ENCODE peak calls at places on chromosomes 2 and 18, in eight cellular contexts. B is uterus, H is cardiac muscle cell, Y is AG10803, X is Panc1, U is cardiac fibroblast, A is upper lobe of right lung, J is K562. T is an unnamed sample.

GRCh38 chr2:219636941-219637841 is 9.8 kb downstream of the SLC4A3 start:
- DNase-seq in B (no peak), X (no peak), Y (no peak), A (no peak), J (no peak), H (no peak), U (no peak), T (peak)

GRCh38 chr18:63185979-63186378 is 133.6 kb downstream of the BCL2 start:
- DNase-seq in Y (no peak), U (no peak), B (no peak), X (no peak), H (no peak), A (no peak), J (no peak), T (no peak)

GRCh38 chr2:88307817-88308216 is 137.7 kb downstream of the THNSL2 start:
- DNase-seq in U (peak), Y (peak), X (peak), A (no peak), H (no peak), J (peak), B (no peak), T (peak)

GRCh38 chr2:44285237-44285636 is 10.0 kb downstream of the SLC3A1 start:
- DNase-seq in A (no peak), H (no peak), B (no peak), J (no peak), Y (peak), U (no peak), X (no peak), T (no peak)

GRCh38 chr2:144452169-144453038 is 67.5 kb downstream of the ZEB2 start:
- DNase-seq in B (no peak), J (peak), X (no peak), U (peak), Y (peak), H (peak), A (no peak), T (no peak)

GRCh38 chr2:101779652-101780051 is 82.1 kb downstream of the MAP4K4 start:
- DNase-seq in Y (no peak), X (no peak), H (no peak), B (no peak), U (no peak), A (no peak), J (no peak), T (no peak)

GRCh38 chr2:181393472-181393871 is 63.7 kb upstream of the ITGA4 start:
- DNase-seq in H (peak), U (peak), J (peak), B (no peak), A (no peak), Y (peak), X (peak), T (peak)

GRCh38 chr18:6382968-6383367 is 31.7 kb downstream of the L3MBTL4 start:
- DNase-seq in X (no peak), B (no peak), A (peak), Y (no peak), U (no peak), H (no peak), J (no peak), T (no peak)

GRCh38 chr18:4017479-4017878 is 437.6 kb downstream of the DLGAP1 start:
- DNase-seq in J (peak), Y (no peak), U (peak), H (no peak), B (no peak), A (no peak), X (no peak), T (peak)

GRCh38 chr2:45166229-45166890 is 157.1 kb upstream of the SIX2 start:
- DNase-seq in H (no peak), J (no peak), Y (no peak), B (no peak), A (no peak), X (no peak), U (no peak), T (no peak)

GRCh38 chr18:58911766-58912165 is 47.1 kb downstream of the ZNF532 start:
- DNase-seq in B (no peak), H (peak), J (no peak), Y (no peak), X (no peak), A (no peak), U (peak), T (peak)

GRCh38 chr18:7946724-7947377 is 379.7 kb downstream of the PTPRM start:
- DNase-seq in Y (peak), J (no peak), U (peak), A (no peak), X (no peak), H (peak), B (no peak), T (no peak)

GRCh38 chr18:34772887-34773286 is 62.8 kb downstream of the DTNA start:
- DNase-seq in J (no peak), X (no peak), B (no peak), H (peak), A (no peak), Y (peak), U (peak), T (no peak)

GRCh38 chr2:49813208-49813607 is 658.9 kb upstream of the FSHR start:
- DNase-seq in X (no peak), B (no peak), J (no peak), Y (no peak), H (no peak), U (no peak), A (no peak), T (no peak)

GRCh38 chr2:101466426-101466825 is 8.5 kb downstream of the RFX8 start:
- DNase-seq in Y (peak), U (no peak), A (no peak), X (no peak), H (no peak), J (no peak), B (no peak), T (no peak)

GRCh38 chr18:63205791-63206252 is 113.7 kb downstream of the BCL2 start:
- DNase-seq in U (no peak), A (no peak), B (no peak), Y (no peak), X (no peak), H (no peak), J (no peak), T (no peak)

GRCh38 chr2:47087051-47087450 is 68.1 kb downstream of the STPG4 start:
- DNase-seq in H (no peak), X (no peak), A (no peak), U (no peak), Y (no peak), B (no peak), J (no peak), T (no peak)

GRCh38 chr2:176561706-176562105 is 292.5 kb downstream of the MTX2 start:
- DNase-seq in H (peak), A (no peak), B (no peak), J (no peak), X (no peak), U (peak), Y (peak), T (no peak)

GRCh38 chr2:32284321-32284720 is 6.6 kb downstream of the YIPF4 start:
- DNase-seq in H (no peak), Y (no peak), B (no peak), J (no peak), A (no peak), X (no peak), U (peak), T (no peak)

GRCh38 chr2:130355181-130355577 is 677 bp upstream of the PTPN18 start:
- DNase-seq in U (peak), J (no peak), A (no peak), H (no peak), X (no peak), Y (peak), B (no peak), T (no peak)

GRCh38 chr2:27992787-27993747 is 102.5 kb downstream of the BABAM2 start:
- DNase-seq in B (no peak), X (no peak), Y (peak), A (no peak), J (no peak), U (peak), H (peak), T (no peak)

GRCh38 chr2:168196764-168197180 is 50.6 kb downstream of the STK39 start:
- DNase-seq in U (no peak), A (no peak), H (no peak), Y (no peak), J (no peak), B (no peak), X (no peak), T (no peak)

GRCh38 chr18:35933982-35934381 is 38.5 kb upstream of the RMP24 start:
- DNase-seq in Y (no peak), X (peak), B (no peak), A (no peak), H (no peak), U (peak), J (no peak), T (no peak)

GRCh38 chr18:22272242-22272641 is 102.9 kb downstream of the GATA6 start:
- DNase-seq in X (no peak), A (no peak), Y (no peak), H (peak), J (no peak), B (no peak), U (no peak), T (no peak)

GRCh38 chr2:102660070-102660469 is 40.7 kb downstream of the SLC9A2 start:
- DNase-seq in B (no peak), A (no peak), Y (no peak), U (no peak), X (no peak), J (peak), H (no peak), T (no peak)

GRCh38 chr2:152566034-152566727 is 151.1 kb downstream of the PRPF40A start:
- DNase-seq in H (no peak), X (no peak), J (no peak), A (no peak), U (no peak), B (no peak), Y (no peak), T (peak)

GRCh38 chr18:74381621-74382350 is 66.1 kb downstream of the C18orf63 start:
- DNase-seq in Y (no peak), H (no peak), X (no peak), J (no peak), U (no peak), A (no peak), B (no peak), T (no peak)

GRCh38 chr2:44100351-44100750 is 68.3 kb upstream of the PPM1B start:
- DNase-seq in U (peak), J (peak), B (peak), Y (peak), X (no peak), H (peak), A (no peak), T (no peak)

GRCh38 chr2:239889641-239890055 is 135.5 kb downstream of the NDUFA10 start:
- DNase-seq in A (no peak), U (no peak), J (no peak), B (no peak), X (no peak), H (peak), Y (no peak), T (no peak)

GRCh38 chr2:131077182-131077846 is 15.9 kb downstream of the FAM168B start:
- DNase-seq in J (no peak), B (no peak), A (no peak), X (no peak), Y (no peak), U (no peak), H (no peak), T (no peak)

GRCh38 chr2:85445316-85446295 is 27.1 kb downstream of the SH2D6 start:
- DNase-seq in X (no peak), A (no peak), Y (peak), H (peak), B (peak), U (peak), J (no peak), T (no peak)

GRCh38 chr2:126932966-126933555 is 34.4 kb downstream of the TEX51 start:
- DNase-seq in J (no peak), A (no peak), Y (no peak), X (no peak), U (no peak), B (no peak), H (no peak), T (no peak)

GRCh38 chr2:135960150-135960549 is 25.3 kb downstream of the DARS1 start:
- DNase-seq in U (no peak), A (no peak), X (no peak), J (no peak), H (no peak), Y (no peak), B (no peak), T (no peak)

GRCh38 chr18:23738575-23738974 is 49.3 kb downstream of the LAMA3 start:
- DNase-seq in B (no peak), A (no peak), J (no peak), H (no peak), Y (no peak), U (no peak), X (no peak), T (no peak)

GRCh38 chr2:132252894-132253264 is 91.1 kb upstream of the ANKRD30BL start:
- DNase-seq in X (no peak), A (no peak), H (no peak), B (no peak), J (no peak), U (no peak), Y (no peak), T (peak)

GRCh38 chr2:206354129-206354528 is 79.7 kb downstream of the ZDBF2 start:
- DNase-seq in J (no peak), X (no peak), A (no peak), Y (no peak), B (no peak), H (no peak), U (no peak), T (no peak)

GRCh38 chr2:206349375-206349774 is 74.9 kb downstream of the ZDBF2 start:
- DNase-seq in J (no peak), B (no peak), U (no peak), H (no peak), Y (no peak), A (no peak), X (no peak), T (no peak)

GRCh38 chr2:206353685-206354084 is 79.2 kb downstream of the ZDBF2 start:
- DNase-seq in B (no peak), X (no peak), J (no peak), A (no peak), H (no peak), U (peak), Y (no peak), T (no peak)
- TF ChIP-seq CTCF in B (no peak), X (no peak), J (no peak), A (no peak), H (no peak), U (no peak), Y (no peak), T (no peak)

GRCh38 chr2:206986943-206987342 is 47.6 kb downstream of the CPO start:
- DNase-seq in A (no peak), Y (no peak), B (no peak), H (no peak), X (no peak), J (no peak), U (no peak), T (no peak)
- TF ChIP-seq CTCF in A (no peak), Y (no peak), B (no peak), H (no peak), X (no peak), J (no peak), U (no peak), T (no peak)

GRCh38 chr2:26399781-26400376 is 1.8 kb upstream of the DRC1 start:
- DNase-seq in U (no peak), B (no peak), J (no peak), A (no peak), Y (no peak), X (no peak), H (no peak), T (no peak)

GRCh38 chr2:26396734-26397298 is 4.9 kb upstream of the DRC1 start:
- DNase-seq in X (no peak), U (no peak), H (no peak), J (peak), A (no peak), B (no peak), Y (no peak), T (no peak)

GRCh38 chr2:26407517-26407916 is 5.8 kb downstream of the DRC1 start:
- DNase-seq in J (peak), H (no peak), X (no peak), B (no peak), U (no peak), Y (no peak), A (no peak), T (no peak)

GRCh38 chr2:26400723-26401122 is 997 bp upstream of the DRC1 start:
- DNase-seq in J (no peak), X (no peak), B (no peak), Y (no peak), U (no peak), H (no peak), A (no peak), T (no peak)

GRCh38 chr2:26401739-26402541 is at the start of gene DRC1:
- DNase-seq in U (peak), H (peak), A (peak), B (no peak), Y (peak), X (no peak), J (no peak), T (peak)
- TF ChIP-seq CTCF in U (no peak), H (no peak), A (no peak), B (no peak), Y (no peak), X (no peak), J (no peak), T (no peak)

GRCh38 chr2:120685403-120686297 is 50.0 kb upstream of the GLI2 start:
- DNase-seq in B (no peak), H (no peak), U (no peak), Y (no peak), A (peak), J (no peak), X (no peak), T (no peak)

GRCh38 chr2:120684691-120685402 is 50.8 kb upstream of the GLI2 start:
- DNase-seq in A (peak), X (no peak), Y (peak), J (no peak), B (no peak), U (peak), H (peak), T (no peak)

GRCh38 chr2:120684225-120684624 is 51.4 kb upstream of the GLI2 start:
- DNase-seq in B (no peak), Y (peak), J (no peak), X (no peak), U (peak), A (no peak), H (peak), T (no peak)

GRCh38 chr2:120687210-120687609 is 48.5 kb upstream of the GLI2 start:
- DNase-seq in J (no peak), B (no peak), X (no peak), U (no peak), Y (no peak), H (no peak), A (no peak), T (no peak)

DNA sequence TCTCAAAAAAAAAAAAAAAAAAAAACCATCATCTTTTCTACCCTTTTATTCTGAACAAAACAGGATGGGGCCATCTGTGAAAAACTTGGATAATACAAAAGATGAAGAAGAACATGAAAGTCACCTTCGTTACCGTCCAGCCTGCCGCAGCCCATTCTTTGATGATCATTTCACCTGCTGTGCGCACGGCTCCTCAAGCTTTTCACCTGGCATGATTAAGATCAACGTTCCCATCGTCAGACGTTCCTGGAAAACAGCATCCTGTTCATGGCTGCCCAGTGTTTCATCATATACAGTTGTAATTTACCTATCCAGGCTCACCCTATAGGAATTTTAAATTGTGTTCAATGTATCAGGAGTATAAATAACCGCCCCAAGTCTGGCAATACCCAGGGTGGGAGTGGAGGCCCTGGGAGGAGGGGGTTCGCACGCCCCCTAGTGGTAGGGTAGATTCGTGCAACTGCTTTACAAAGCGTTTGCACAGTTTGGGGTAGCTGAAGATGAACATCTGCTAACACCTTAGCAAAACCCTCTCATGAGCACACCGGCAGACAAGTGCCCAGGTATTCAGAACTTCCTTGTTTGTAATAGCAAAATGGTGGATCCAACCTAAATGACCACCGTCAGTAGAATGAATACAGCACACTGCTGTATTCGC is 49.0 kb upstream of the GLI2 start:
- DNase-seq in U (no peak), J (peak), H (no peak), Y (no peak), A (peak), X (no peak), B (no peak), T (no peak)
- TF ChIP-seq CTCF in U (peak), J (peak), H (peak), Y (peak), A (peak), X (peak), B (no peak), T (peak)

DNA sequence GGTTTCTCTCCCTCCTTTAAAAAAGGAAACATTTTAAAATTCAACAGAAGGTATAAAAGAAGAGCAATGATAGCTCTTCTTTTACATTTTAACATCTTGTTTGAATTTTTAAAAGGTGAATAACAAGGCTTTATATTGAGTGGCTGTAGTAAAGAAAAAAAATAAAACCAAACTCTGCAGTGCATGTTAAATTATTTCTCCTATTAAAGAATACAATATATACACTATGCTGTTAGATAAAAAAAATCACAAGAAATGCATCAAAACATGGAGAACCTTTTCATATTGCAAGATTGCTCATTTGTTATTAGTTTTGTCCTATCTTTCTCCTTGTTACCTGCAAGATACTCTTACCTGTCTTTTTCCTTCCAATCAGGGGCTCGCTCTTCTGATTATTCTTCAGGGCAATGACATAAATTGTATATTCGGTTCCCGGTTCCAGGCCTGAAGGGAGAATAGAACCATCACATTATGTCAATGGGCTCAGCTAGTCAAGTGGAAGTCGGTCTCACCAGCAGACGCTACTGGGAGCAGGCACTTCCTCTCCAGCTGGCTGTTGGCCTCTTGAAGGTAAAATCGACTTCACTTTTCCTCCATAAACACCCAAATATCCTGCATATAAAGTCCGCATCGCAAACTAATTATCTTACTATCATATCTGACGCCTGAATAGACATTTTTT is 61.2 kb downstream of the ATIC start:
- DNase-seq in H (peak), J (no peak), B (no peak), U (no peak), X (no peak), A (no peak), Y (no peak), T (no peak)
- TF ChIP-seq CTCF in H (no peak), J (no peak), B (no peak), U (no peak), X (no peak), A (no peak), Y (no peak), T (no peak)

T was measured in GM13977.